ENCODE peak calls at places on chromosomes 13 and 19, in eight cellular contexts. C is aorta; N is Panc1; K is neural progenitor cell; A is endodermal cell; J is neuronal stem cell; P is upper lobe of right lung; M is CD8-positive, alpha-beta memory T cell. I is an unnamed sample.
A peak's percentile ranks its signal among the peaks of the same experiment; 100 is the strongest.

GRCh38 chr13:51793570-51794273 is 10.2 kb downstream of the DHRS12 start:
- DNase-seq in C (no peak), N (no peak), K (no peak), A (no peak), J (no peak), P (no peak), M (no peak), I (no peak)

GRCh38 chr19:55591555-55591954 is 7.8 kb downstream of the FIZ1 start:
- DNase-seq in C (no peak), N (no peak), K (no peak), A (peak; percentile 74), J (no peak), P (no peak), M (no peak), I (no peak)

GRCh38 chr19:21691656-21692055 is 75.7 kb downstream of the ZNF100 start:
- DNase-seq in C (no peak), N (no peak), K (no peak), A (no peak), J (no peak), P (no peak), M (no peak), I (no peak)

GRCh38 chr13:70856706-70857105 is 748.5 kb upstream of the KLHL1 start:
- DNase-seq in C (no peak), N (no peak), K (no peak), A (no peak), J (no peak), P (no peak), M (no peak), I (no peak)

GRCh38 chr19:57435062-57435978 is at the start of gene ZNF749:
- DNase-seq in C (peak; percentile 99), N (peak; percentile 93), K (peak; percentile 99), A (peak; percentile 99), J (peak; percentile 99), P (peak; percentile 96), M (peak; percentile 96), I (peak; percentile 97)

GRCh38 chr19:3817761-3818160 is 31.6 kb upstream of the MATK start:
- DNase-seq in C (no peak), N (no peak), K (peak; percentile 32), A (no peak), J (no peak), P (no peak), M (no peak), I (no peak)

GRCh38 chr19:18710186-18710585 is 26.7 kb downstream of the CRTC1 start:
- DNase-seq in C (no peak), N (no peak), K (no peak), A (no peak), J (no peak), P (no peak), M (no peak), I (no peak)

GRCh38 chr13:46369506-46370268 is 17.4 kb downstream of the RUBCNL start:
- DNase-seq in C (no peak), N (no peak), K (no peak), A (no peak), J (no peak), P (no peak), M (no peak), I (no peak)

GRCh38 chr19:6269101-6269886 is 10.5 kb downstream of the MLLT1 start:
- DNase-seq in C (no peak), N (no peak), K (no peak), A (no peak), J (no peak), P (no peak), M (no peak), I (no peak)

GRCh38 chr19:1841209-1841924 is 6.9 kb downstream of the REXO1 start:
- DNase-seq in C (no peak), N (no peak), K (no peak), A (no peak), J (no peak), P (no peak), M (no peak), I (peak; percentile 36)

GRCh38 chr13:106151056-106151699 is 384.3 kb downstream of the EFNB2 start:
- DNase-seq in C (no peak), N (no peak), K (peak; percentile 63), A (no peak), J (peak; percentile 48), P (no peak), M (no peak), I (no peak)

GRCh38 chr13:100298116-100298681 is 209.3 kb downstream of the PCCA start:
- DNase-seq in C (no peak), N (no peak), K (no peak), A (no peak), J (no peak), P (no peak), M (no peak), I (no peak)

DNA sequence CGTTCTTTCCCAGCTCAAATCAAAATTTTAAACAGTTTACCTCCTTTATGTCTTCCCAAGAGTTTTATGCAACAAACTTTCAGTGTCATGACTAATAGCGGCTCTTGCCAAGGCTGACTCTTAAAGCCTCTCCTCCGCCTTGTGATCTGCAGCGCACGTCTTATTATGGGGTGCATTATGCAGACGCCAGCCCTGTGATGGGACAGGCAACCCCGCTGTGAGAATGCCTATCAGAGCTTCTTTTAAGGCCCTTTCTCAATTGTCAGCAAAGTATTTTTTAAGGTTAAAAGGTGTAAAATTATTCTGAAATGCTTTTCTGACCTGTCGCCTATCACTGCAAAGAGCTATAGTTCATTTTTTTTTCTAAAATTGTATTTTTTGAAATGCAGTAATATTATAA is 152.8 kb downstream of the SOX1 start:
- DNase-seq in C (no peak), N (no peak), K (no peak), A (no peak), J (no peak), P (no peak), M (no peak), I (no peak)
- H3K4me3 ChIP-seq in C (no peak overlapping the region), N (no peak overlapping the region), K (no peak overlapping the region), A (no peak overlapping the region), J (no peak overlapping the region), P (no peak overlapping the region), M (no peak overlapping the region), I (no peak overlapping the region)

GRCh38 chr19:49645592-49645991 is 3.6 kb downstream of the SCAF1 start:
- DNase-seq in C (no peak), N (no peak), K (no peak), A (no peak), J (no peak), P (no peak), M (no peak), I (no peak)

GRCh38 chr19:49642488-49643035 is 553 bp downstream of the SCAF1 start:
- DNase-seq in C (no peak), N (no peak), K (no peak), A (no peak), J (no peak), P (no peak), M (no peak), I (no peak)

GRCh38 chr19:49643466-49643865 is 1.5 kb downstream of the SCAF1 start:
- DNase-seq in C (no peak), N (no peak), K (no peak), A (no peak), J (no peak), P (no peak), M (no peak), I (no peak)

GRCh38 chr19:49646586-49646985 is 4.6 kb downstream of the SCAF1 start:
- DNase-seq in C (no peak), N (no peak), K (no peak), A (no peak), J (no peak), P (no peak), M (no peak), I (no peak)

DNA sequence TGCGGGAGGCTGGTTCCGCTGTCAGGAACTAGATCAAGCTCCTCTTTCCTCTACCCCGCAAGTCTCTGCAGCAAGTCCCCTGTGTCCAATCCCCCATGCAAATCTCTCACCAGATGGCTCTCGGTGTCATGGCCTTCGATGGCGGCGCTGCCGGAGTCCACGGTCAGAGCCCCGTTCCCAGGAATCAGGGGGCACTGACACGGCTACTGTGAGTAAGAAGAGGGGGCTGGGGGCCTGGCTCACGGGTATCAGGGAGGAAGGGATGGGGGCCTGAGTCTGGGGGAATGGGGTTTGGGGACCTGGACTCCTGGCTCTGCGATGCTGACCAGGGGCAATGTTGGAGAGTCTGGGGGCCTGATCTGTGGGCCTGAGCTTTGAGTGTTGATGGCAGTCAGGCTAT is 4.0 kb downstream of the SCAF1 start:
- DNase-seq in C (no peak), N (no peak), K (no peak), A (no peak), J (no peak), P (peak; percentile 58), M (no peak), I (no peak)
- H3K9me3 ChIP-seq in C (no peaks in the 10 kb centered on the region), N (no peaks in the 10 kb centered on the region), K (no peaks in the 10 kb centered on the region), A (no peaks in the 10 kb centered on the region), J (no peaks in the 10 kb centered on the region), P (no peaks in the 10 kb centered on the region), M (no peaks in the 10 kb centered on the region), I (no peaks in the 10 kb centered on the region)

GRCh38 chr19:16327131-16327450 is 2.5 kb downstream of the KLF2 start:
- DNase-seq in C (no peak), N (no peak), K (no peak), A (no peak), J (no peak), P (peak; percentile 69), M (no peak), I (no peak)
- H3K4me3 ChIP-seq in C (no peak overlapping the region), N (peak overlapping the region; percentile 56), K (peak overlapping the region; percentile 41), A (peak overlapping the region; percentile 76), J (no peak overlapping the region), P (peak overlapping the region; percentile 71), M (peak overlapping the region; percentile 100), I (peak overlapping the region; percentile 100)

GRCh38 chr19:41587838-41588210 is 11.9 kb downstream of the CEACAM21 start:
- DNase-seq in C (no peak), N (no peak), K (no peak), A (no peak), J (no peak), P (no peak), M (no peak), I (no peak)

GRCh38 chr19:41587101-41587837 is 11.3 kb downstream of the CEACAM21 start:
- DNase-seq in C (no peak), N (no peak), K (no peak), A (no peak), J (no peak), P (no peak), M (no peak), I (no peak)

GRCh38 chr19:41590945-41591344 is 15.0 kb downstream of the CEACAM21 start:
- DNase-seq in C (no peak), N (no peak), K (no peak), A (no peak), J (no peak), P (no peak), M (no peak), I (no peak)

GRCh38 chr19:41589371-41589770 is 13.4 kb downstream of the CEACAM21 start:
- DNase-seq in C (no peak), N (no peak), K (no peak), A (no peak), J (no peak), P (no peak), M (no peak), I (no peak)

DNA sequence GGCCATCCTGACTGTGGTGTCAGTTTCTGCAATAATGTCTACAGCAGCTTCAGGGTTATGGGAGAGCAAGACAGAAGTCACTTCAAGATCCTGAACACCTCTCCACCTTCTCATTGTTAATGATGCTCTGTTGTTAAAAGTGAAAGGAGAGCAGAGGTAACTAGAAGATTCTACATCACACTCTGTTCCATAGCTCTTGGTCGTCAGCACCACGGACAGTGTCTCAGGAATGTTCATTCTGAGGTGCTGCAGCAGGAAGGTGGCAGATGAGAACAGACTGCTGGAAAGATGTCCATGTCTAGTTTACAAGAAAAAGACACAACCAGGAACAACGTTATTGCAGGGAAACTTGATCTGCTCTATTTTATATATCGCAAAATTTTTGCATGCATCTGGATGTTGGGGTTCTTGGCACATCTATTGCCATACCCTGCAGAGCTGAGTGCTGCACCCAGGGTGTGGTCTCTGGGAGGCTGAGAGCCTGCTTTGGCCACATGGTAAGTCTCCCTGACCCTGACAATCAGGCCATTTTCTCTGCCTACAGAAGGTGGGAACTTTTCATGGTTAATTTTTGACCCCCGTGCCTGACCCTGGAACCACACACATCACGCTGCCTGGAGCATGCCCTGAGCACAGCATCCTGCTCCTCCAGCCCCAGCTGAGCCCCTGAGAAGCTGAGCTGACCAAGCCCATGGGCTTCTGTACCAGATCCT is 12.7 kb downstream of the CEACAM21 start:
- DNase-seq in C (no peak), N (no peak), K (peak; percentile 46), A (peak; percentile 81), J (no peak), P (no peak), M (no peak), I (no peak)
- H3K9me3 ChIP-seq in C (no peaks in the 10 kb centered on the region), N (no peaks in the 10 kb centered on the region), K (no peaks in the 10 kb centered on the region), A (no peaks in the 10 kb centered on the region), J (no peaks in the 10 kb centered on the region), P (no peaks in the 10 kb centered on the region), M (no peaks in the 10 kb centered on the region), I (no peaks in the 10 kb centered on the region)

I was measured in CD4-positive, alpha-beta memory T cell.